ENCODE peak calls at places on chromosomes 3 and 15, in six cellular contexts. One of them, this sample, is unnamed.

GRCh38 chr3:124131158-124132115 is 139.5 kb upstream of the ROPN1 start:
- DNase-seq in astrocyte of the cerebellum: no peak
- DNase-seq in AML-193: peak
- DNase-seq in NCI-H1417 treated with DMSO at 0.1 percent for 48 hours: no peak
- DNase-seq in CD4-positive, alpha-beta T cell: no peak
- DNase-seq in NCI-H774: no peak
- DNase-seq in this sample: peak

GRCh38 chr3:62149962-62150361 is 223.4 kb downstream of the FEZF2 start:
- DNase-seq in astrocyte of the cerebellum: peak
- DNase-seq in AML-193: no peak
- DNase-seq in NCI-H1417 treated with DMSO at 0.1 percent for 48 hours: no peak
- DNase-seq in CD4-positive, alpha-beta T cell: no peak
- DNase-seq in NCI-H774: no peak
- DNase-seq in this sample: no peak

GRCh38 chr3:16480861-16481569 is 32.5 kb downstream of the RFTN1 start:
- DNase-seq in astrocyte of the cerebellum: no peak
- DNase-seq in AML-193: no peak
- DNase-seq in NCI-H1417 treated with DMSO at 0.1 percent for 48 hours: no peak
- DNase-seq in CD4-positive, alpha-beta T cell: no peak
- DNase-seq in NCI-H774: no peak
- DNase-seq in this sample: peak

GRCh38 chr3:63975705-63976104 is 47.6 kb downstream of the PSMD6 start:
- DNase-seq in astrocyte of the cerebellum: peak
- DNase-seq in AML-193: no peak
- DNase-seq in NCI-H1417 treated with DMSO at 0.1 percent for 48 hours: no peak
- DNase-seq in CD4-positive, alpha-beta T cell: no peak
- DNase-seq in NCI-H774: no peak
- DNase-seq in this sample: no peak

GRCh38 chr15:42737529-42738328 is 801 bp upstream of the CDAN1 start:
- DNase-seq in astrocyte of the cerebellum: no peak
- DNase-seq in AML-193: peak
- DNase-seq in NCI-H1417 treated with DMSO at 0.1 percent for 48 hours: no peak
- DNase-seq in CD4-positive, alpha-beta T cell: no peak
- DNase-seq in NCI-H774: no peak
- DNase-seq in this sample: peak

GRCh38 chr15:73851679-73852078 is 21.7 kb upstream of the TBC1D21 start:
- DNase-seq in astrocyte of the cerebellum: peak
- DNase-seq in AML-193: peak
- DNase-seq in NCI-H1417 treated with DMSO at 0.1 percent for 48 hours: no peak
- DNase-seq in CD4-positive, alpha-beta T cell: peak
- DNase-seq in NCI-H774: no peak
- DNase-seq in this sample: peak

GRCh38 chr3:104198136-104198535 is 1168.6 kb upstream of the ALCAM start:
- DNase-seq in astrocyte of the cerebellum: no peak
- DNase-seq in AML-193: no peak
- DNase-seq in NCI-H1417 treated with DMSO at 0.1 percent for 48 hours: no peak
- DNase-seq in CD4-positive, alpha-beta T cell: no peak
- DNase-seq in NCI-H774: no peak
- DNase-seq in this sample: no peak

GRCh38 chr15:40055576-40056293 is 16.8 kb upstream of the SRP14 start:
- DNase-seq in astrocyte of the cerebellum: no peak
- DNase-seq in AML-193: no peak
- DNase-seq in NCI-H1417 treated with DMSO at 0.1 percent for 48 hours: no peak
- DNase-seq in CD4-positive, alpha-beta T cell: no peak
- DNase-seq in NCI-H774: no peak
- DNase-seq in this sample: no peak

GRCh38 chr3:122661633-122662032 is 19.0 kb upstream of the PARP14 start:
- DNase-seq in astrocyte of the cerebellum: no peak
- DNase-seq in AML-193: no peak
- DNase-seq in NCI-H1417 treated with DMSO at 0.1 percent for 48 hours: no peak
- DNase-seq in CD4-positive, alpha-beta T cell: no peak
- DNase-seq in NCI-H774: no peak
- DNase-seq in this sample: peak

GRCh38 chr3:100316656-100317069 is 17.9 kb upstream of the NIT2 start:
- DNase-seq in astrocyte of the cerebellum: peak
- DNase-seq in AML-193: peak
- DNase-seq in NCI-H1417 treated with DMSO at 0.1 percent for 48 hours: no peak
- DNase-seq in CD4-positive, alpha-beta T cell: no peak
- DNase-seq in NCI-H774: no peak
- DNase-seq in this sample: peak

GRCh38 chr3:72354486-72354885 is 493.8 kb downstream of the SHQ1 start:
- DNase-seq in astrocyte of the cerebellum: no peak
- DNase-seq in AML-193: no peak
- DNase-seq in NCI-H1417 treated with DMSO at 0.1 percent for 48 hours: no peak
- DNase-seq in CD4-positive, alpha-beta T cell: no peak
- DNase-seq in NCI-H774: no peak
- DNase-seq in this sample: no peak

GRCh38 chr15:74245342-74245931 is 9.3 kb downstream of the CCDC33 start:
- DNase-seq in astrocyte of the cerebellum: no peak
- DNase-seq in AML-193: no peak
- DNase-seq in NCI-H1417 treated with DMSO at 0.1 percent for 48 hours: peak
- DNase-seq in CD4-positive, alpha-beta T cell: no peak
- DNase-seq in NCI-H774: peak
- DNase-seq in this sample: no peak

GRCh38 chr15:59292393-59292792 is 80.3 kb downstream of the MYO1E start:
- DNase-seq in astrocyte of the cerebellum: no peak
- DNase-seq in AML-193: no peak
- DNase-seq in NCI-H1417 treated with DMSO at 0.1 percent for 48 hours: no peak
- DNase-seq in CD4-positive, alpha-beta T cell: no peak
- DNase-seq in NCI-H774: no peak
- DNase-seq in this sample: no peak

GRCh38 chr15:99015677-99016568 is 8.3 kb upstream of the PGPEP1L start:
- DNase-seq in astrocyte of the cerebellum: no peak
- DNase-seq in AML-193: no peak
- DNase-seq in NCI-H1417 treated with DMSO at 0.1 percent for 48 hours: no peak
- DNase-seq in CD4-positive, alpha-beta T cell: no peak
- DNase-seq in NCI-H774: no peak
- DNase-seq in this sample: no peak

GRCh38 chr3:23956701-23957100 is 11.6 kb downstream of the NR1D2 start:
- DNase-seq in astrocyte of the cerebellum: no peak
- DNase-seq in AML-193: no peak
- DNase-seq in NCI-H1417 treated with DMSO at 0.1 percent for 48 hours: no peak
- DNase-seq in CD4-positive, alpha-beta T cell: no peak
- DNase-seq in NCI-H774: no peak
- DNase-seq in this sample: no peak

GRCh38 chr3:118501152-118501551 is 533.5 kb downstream of the IGSF11 start:
- DNase-seq in astrocyte of the cerebellum: peak
- DNase-seq in AML-193: no peak
- DNase-seq in NCI-H1417 treated with DMSO at 0.1 percent for 48 hours: no peak
- DNase-seq in CD4-positive, alpha-beta T cell: no peak
- DNase-seq in NCI-H774: no peak
- DNase-seq in this sample: no peak

GRCh38 chr3:86958534-86958933 is 32.4 kb downstream of the VGLL3 start:
- DNase-seq in astrocyte of the cerebellum: peak
- DNase-seq in AML-193: no peak
- DNase-seq in NCI-H1417 treated with DMSO at 0.1 percent for 48 hours: no peak
- DNase-seq in CD4-positive, alpha-beta T cell: no peak
- DNase-seq in NCI-H774: no peak
- DNase-seq in this sample: no peak

GRCh38 chr3:110697961-110698360 is 373.7 kb upstream of the NECTIN3 start:
- DNase-seq in astrocyte of the cerebellum: no peak
- DNase-seq in AML-193: no peak
- DNase-seq in NCI-H1417 treated with DMSO at 0.1 percent for 48 hours: no peak
- DNase-seq in CD4-positive, alpha-beta T cell: no peak
- DNase-seq in NCI-H774: no peak
- DNase-seq in this sample: no peak

GRCh38 chr3:46700772-46701171 is 420 bp upstream of the TMIE start:
- DNase-seq in astrocyte of the cerebellum: no peak
- DNase-seq in AML-193: no peak
- DNase-seq in NCI-H1417 treated with DMSO at 0.1 percent for 48 hours: no peak
- DNase-seq in CD4-positive, alpha-beta T cell: no peak
- DNase-seq in NCI-H774: no peak
- DNase-seq in this sample: no peak

GRCh38 chr15:86743283-86743903 is 663.7 kb downstream of the AGBL1 start:
- DNase-seq in astrocyte of the cerebellum: no peak
- DNase-seq in AML-193: peak
- DNase-seq in NCI-H1417 treated with DMSO at 0.1 percent for 48 hours: no peak
- DNase-seq in CD4-positive, alpha-beta T cell: peak
- DNase-seq in NCI-H774: peak
- DNase-seq in this sample: peak

GRCh38 chr3:121918779-121919483 is 24.7 kb downstream of the SLC15A2 start:
- DNase-seq in astrocyte of the cerebellum: no peak
- DNase-seq in AML-193: no peak
- DNase-seq in NCI-H1417 treated with DMSO at 0.1 percent for 48 hours: no peak
- DNase-seq in CD4-positive, alpha-beta T cell: no peak
- DNase-seq in NCI-H774: no peak
- DNase-seq in this sample: no peak

GRCh38 chr15:98085003-98085639 is 124.6 kb downstream of the ARRDC4 start:
- DNase-seq in astrocyte of the cerebellum: peak
- DNase-seq in AML-193: peak
- DNase-seq in NCI-H1417 treated with DMSO at 0.1 percent for 48 hours: peak
- DNase-seq in CD4-positive, alpha-beta T cell: no peak
- DNase-seq in NCI-H774: peak
- DNase-seq in this sample: peak

GRCh38 chr3:31777092-31777491 is 204.0 kb downstream of the OSBPL10 start:
- DNase-seq in astrocyte of the cerebellum: no peak
- DNase-seq in AML-193: no peak
- DNase-seq in NCI-H1417 treated with DMSO at 0.1 percent for 48 hours: no peak
- DNase-seq in CD4-positive, alpha-beta T cell: no peak
- DNase-seq in NCI-H774: no peak
- DNase-seq in this sample: no peak

GRCh38 chr15:44726568-44727461 is 9.5 kb upstream of the TRIM69 start:
- DNase-seq in astrocyte of the cerebellum: peak
- DNase-seq in AML-193: peak
- DNase-seq in NCI-H1417 treated with DMSO at 0.1 percent for 48 hours: no peak
- DNase-seq in CD4-positive, alpha-beta T cell: peak
- DNase-seq in NCI-H774: no peak
- DNase-seq in this sample: peak

GRCh38 chr15:52787123-52787503 is 3.0 kb downstream of the ONECUT1 start:
- DNase-seq in astrocyte of the cerebellum: no peak
- DNase-seq in AML-193: no peak
- DNase-seq in NCI-H1417 treated with DMSO at 0.1 percent for 48 hours: no peak
- DNase-seq in CD4-positive, alpha-beta T cell: no peak
- DNase-seq in NCI-H774: no peak
- DNase-seq in this sample: no peak

GRCh38 chr15:75407083-75407482 is 38.7 kb upstream of the MAN2C1 start:
- DNase-seq in astrocyte of the cerebellum: no peak
- DNase-seq in AML-193: no peak
- DNase-seq in NCI-H1417 treated with DMSO at 0.1 percent for 48 hours: no peak
- DNase-seq in CD4-positive, alpha-beta T cell: no peak
- DNase-seq in NCI-H774: no peak
- DNase-seq in this sample: no peak

GRCh38 chr3:66588340-66588847 is 87.6 kb upstream of the LRIG1 start:
- DNase-seq in astrocyte of the cerebellum: no peak
- DNase-seq in AML-193: no peak
- DNase-seq in NCI-H1417 treated with DMSO at 0.1 percent for 48 hours: no peak
- DNase-seq in CD4-positive, alpha-beta T cell: no peak
- DNase-seq in NCI-H774: no peak
- DNase-seq in this sample: no peak

GRCh38 chr3:196941846-196942225 is 492 bp downstream of the NCBP2 start:
- DNase-seq in astrocyte of the cerebellum: no peak
- DNase-seq in AML-193: peak
- DNase-seq in NCI-H1417 treated with DMSO at 0.1 percent for 48 hours: no peak
- DNase-seq in CD4-positive, alpha-beta T cell: peak
- DNase-seq in NCI-H774: peak
- DNase-seq in this sample: no peak

GRCh38 chr3:98930413-98930812 is 28.9 kb upstream of the DCBLD2 start:
- DNase-seq in astrocyte of the cerebellum: no peak
- DNase-seq in AML-193: no peak
- DNase-seq in NCI-H1417 treated with DMSO at 0.1 percent for 48 hours: no peak
- DNase-seq in CD4-positive, alpha-beta T cell: no peak
- DNase-seq in NCI-H774: no peak
- DNase-seq in this sample: no peak

GRCh38 chr3:148940983-148941382 is 50.4 kb upstream of the GYG1 start:
- DNase-seq in astrocyte of the cerebellum: no peak
- DNase-seq in AML-193: no peak
- DNase-seq in NCI-H1417 treated with DMSO at 0.1 percent for 48 hours: no peak
- DNase-seq in CD4-positive, alpha-beta T cell: no peak
- DNase-seq in NCI-H774: no peak
- DNase-seq in this sample: no peak

GRCh38 chr3:32626650-32627049 is 56.0 kb upstream of the DYNC1LI1 start:
- DNase-seq in astrocyte of the cerebellum: no peak
- DNase-seq in AML-193: no peak
- DNase-seq in NCI-H1417 treated with DMSO at 0.1 percent for 48 hours: no peak
- DNase-seq in CD4-positive, alpha-beta T cell: no peak
- DNase-seq in NCI-H774: no peak
- DNase-seq in this sample: no peak

GRCh38 chr15:63857459-63857856 is 23.7 kb upstream of the HERC1 start:
- DNase-seq in astrocyte of the cerebellum: no peak
- DNase-seq in AML-193: no peak
- DNase-seq in NCI-H1417 treated with DMSO at 0.1 percent for 48 hours: no peak
- DNase-seq in CD4-positive, alpha-beta T cell: no peak
- DNase-seq in NCI-H774: no peak
- DNase-seq in this sample: no peak

GRCh38 chr3:115245437-115245836 is 98.3 kb upstream of the ZBTB20 start:
- DNase-seq in astrocyte of the cerebellum: peak
- DNase-seq in AML-193: no peak
- DNase-seq in NCI-H1417 treated with DMSO at 0.1 percent for 48 hours: no peak
- DNase-seq in CD4-positive, alpha-beta T cell: no peak
- DNase-seq in NCI-H774: no peak
- DNase-seq in this sample: no peak

GRCh38 chr3:46604127-46604526 is 8.2 kb upstream of the FAM240A start:
- DNase-seq in astrocyte of the cerebellum: no peak
- DNase-seq in AML-193: peak
- DNase-seq in NCI-H1417 treated with DMSO at 0.1 percent for 48 hours: no peak
- DNase-seq in CD4-positive, alpha-beta T cell: no peak
- DNase-seq in NCI-H774: no peak
- DNase-seq in this sample: no peak

GRCh38 chr3:58874248-58874741 is 175.5 kb downstream of the CFAP20DC start:
- DNase-seq in astrocyte of the cerebellum: no peak
- DNase-seq in AML-193: no peak
- DNase-seq in NCI-H1417 treated with DMSO at 0.1 percent for 48 hours: no peak
- DNase-seq in CD4-positive, alpha-beta T cell: no peak
- DNase-seq in NCI-H774: no peak
- DNase-seq in this sample: no peak

This sample was measured in KBM-7.